ENCODE peak calls at places on chromosome 15, in four cellular contexts. C is NCI-H1436, Q is Daoy, X is SW480. B is an unnamed sample.

GRCh38 chr15:61528590-61528929 is 299.5 kb upstream of the RORA start:
- DNase-seq in Q (no peak), X (no peak), C (no peak), B (no peak)

GRCh38 chr15:61558172-61559146 is 329.4 kb upstream of the RORA start:
- DNase-seq in Q (no peak), X (no peak), C (no peak), B (no peak)

GRCh38 chr15:78280289-78281072 is 16.1 kb downstream of the DNAJA4 start:
- DNase-seq in C (no peak), X (no peak), Q (no peak), B (no peak)

GRCh38 chr15:42619641-42620371 is 44.4 kb downstream of the STARD9 start:
- DNase-seq in X (no peak), C (no peak), Q (peak), B (no peak)

GRCh38 chr15:80325206-80325605 is 73.2 kb upstream of the CTXND1 start:
- DNase-seq in Q (peak), C (no peak), X (no peak), B (no peak)

GRCh38 chr15:53472210-53472609 is 287.3 kb downstream of the WDR72 start:
- DNase-seq in X (no peak), C (no peak), Q (no peak), B (no peak)

GRCh38 chr15:69729167-69729748 is 276.6 kb downstream of the RPLP1 start:
- DNase-seq in X (no peak), C (no peak), Q (no peak), B (no peak)

GRCh38 chr15:53648934-53649333 is 110.5 kb downstream of the WDR72 start:
- DNase-seq in X (no peak), C (no peak), Q (no peak), B (no peak)

GRCh38 chr15:91027677-91028076 is 5.3 kb upstream of the VPS33B start:
- DNase-seq in X (no peak), C (no peak), Q (no peak), B (no peak)

GRCh38 chr15:46646476-46646875 is 1011.6 kb downstream of the SQOR start:
- DNase-seq in Q (no peak), C (no peak), X (no peak), B (no peak)

GRCh38 chr15:47383102-47383501 is 334.2 kb upstream of the SEMA6D start:
- DNase-seq in C (no peak), Q (no peak), X (no peak), B (no peak)

GRCh38 chr15:66761723-66762595 is 59.9 kb downstream of the SMAD6 start:
- DNase-seq in C (no peak), X (no peak), Q (peak), B (no peak)

GRCh38 chr15:100454148-100454547 is 74.6 kb downstream of the CERS3 start:
- DNase-seq in X (no peak), C (no peak), Q (no peak), B (no peak)

GRCh38 chr15:91852741-91853500 is 587 bp upstream of the SLCO3A1 start:
- DNase-seq in C (peak), Q (peak), X (peak), B (no peak)